ENCODE peak calls at places on chromosomes 13 and 19, in nine cellular contexts. U is neural progenitor cell; K is body of pancreas; F is neuronal stem cell; B is pancreas; C is thoracic aorta; I is CD4-positive, alpha-beta T cell; N is psoas muscle; A is A549. D is an unnamed sample.

GRCh38 chr13:34990399-34991224 is 48.5 kb downstream of the NBEA start:
- DNase-seq in U (no peak), K (no peak), F (no peak), B (no peak), C (no peak), I (no peak), N (no peak), A (peak; percentile 3), D (no peak)

GRCh38 chr13:110126391-110126961 is 180.5 kb downstream of the COL4A1 start:
- DNase-seq in U (peak; percentile 92), K (no peak), F (peak; percentile 84), B (no peak), C (no peak), I (no peak), N (peak; percentile 70), A (peak; percentile 76), D (peak; percentile 85)

GRCh38 chr19:28961772-28962500 is 251.0 kb downstream of the UQCRFS1 start:
- DNase-seq in U (no peak), K (no peak), F (no peak), B (no peak), C (no peak), I (no peak), N (no peak), A (no peak), D (no peak)

GRCh38 chr19:17889609-17890214 is 18.0 kb downstream of the SLC5A5 start:
- DNase-seq in U (peak; percentile 87), K (peak; percentile 34), F (peak; percentile 67), B (no peak), C (no peak), I (no peak), N (no peak), A (no peak), D (no peak)

GRCh38 chr19:7264858-7265257 is 29.4 kb downstream of the INSR start:
- DNase-seq in U (no peak), K (no peak), F (no peak), B (peak; percentile 1), C (no peak), I (no peak), N (no peak), A (no peak), D (no peak)

GRCh38 chr19:6802336-6803035 is 30.0 kb downstream of the VAV1 start:
- DNase-seq in U (peak; percentile 7), K (peak; percentile 16), F (no peak), B (no peak), C (no peak), I (peak; percentile 60), N (peak; percentile 27), A (peak; percentile 79), D (no peak)

GRCh38 chr13:108176685-108177274 is 38.6 kb downstream of the LIG4 start:
- DNase-seq in U (peak; percentile 33), K (peak; percentile 21), F (no peak), B (peak; percentile 34), C (no peak), I (peak; percentile 62), N (no peak), A (peak; percentile 25), D (no peak)

GRCh38 chr19:49492573-49493411 is 3.4 kb upstream of the RPS11 start:
- DNase-seq in U (peak; percentile 1), K (no peak), F (no peak), B (no peak), C (no peak), I (no peak), N (no peak), A (peak; percentile 83), D (no peak)

GRCh38 chr13:55341891-55342290 is 1798.8 kb upstream of the PRR20A start:
- DNase-seq in U (no peak), K (no peak), F (no peak), B (no peak), C (no peak), I (no peak), N (no peak), A (no peak), D (no peak)

GRCh38 chr13:113443991-113444390 is 9.3 kb downstream of the ADPRHL1 start:
- DNase-seq in U (no peak), K (no peak), F (no peak), B (no peak), C (no peak), I (no peak), N (no peak), A (no peak), D (no peak)

GRCh38 chr13:111960152-111960772 is 106.7 kb upstream of the SOX1 start:
- DNase-seq in U (no peak), K (no peak), F (no peak), B (no peak), C (no peak), I (no peak), N (no peak), A (no peak), D (no peak)

GRCh38 chr13:113219311-113219940 is 10.0 kb downstream of the CUL4A start:
- DNase-seq in U (no peak), K (no peak), F (no peak), B (no peak), C (no peak), I (no peak), N (no peak), A (no peak), D (no peak)

GRCh38 chr19:55340144-55340783 is 588 bp downstream of the KMT5C start:
- DNase-seq in U (no peak), K (peak; percentile 38), F (no peak), B (peak; percentile 59), C (no peak), I (no peak), N (peak; percentile 34), A (peak; percentile 73), D (no peak)

GRCh38 chr13:32811297-32811800 is 204.9 kb upstream of the KL start:
- DNase-seq in U (peak; percentile 15), K (no peak), F (no peak), B (no peak), C (no peak), I (no peak), N (no peak), A (no peak), D (peak; percentile 55)

GRCh38 chr19:38836438-38837303 is 5.1 kb upstream of the ECH1 start:
- DNase-seq in U (no peak), K (no peak), F (no peak), B (peak; percentile 53), C (no peak), I (no peak), N (no peak), A (no peak), D (no peak)
- H3K27ac ChIP-seq in U (peak overlapping the region; percentile 4), K (peak overlapping the region; percentile 48), F (no peak overlapping the region), B (no peak overlapping the region), C (peak overlapping the region; percentile 62), I (no peak overlapping the region), N (peak overlapping the region; percentile 99), A (peak overlapping the region; percentile 39), D (peak overlapping the region; percentile 91)

GRCh38 chr19:3627351-3627723 is 747 bp upstream of the CACTIN start:
- DNase-seq in U (peak; percentile 12), K (no peak), F (no peak), B (no peak), C (no peak), I (no peak), N (no peak), A (no peak), D (no peak)

GRCh38 chr19:3623716-3624115 is 2.9 kb downstream of the CACTIN start:
- DNase-seq in U (no peak), K (no peak), F (no peak), B (peak; percentile 27), C (no peak), I (no peak), N (no peak), A (no peak), D (no peak)

GRCh38 chr19:3626473-3627350 is at the start of gene CACTIN:
- DNase-seq in U (peak; percentile 99), K (peak; percentile 99), F (peak; percentile 97), B (peak; percentile 99), C (peak; percentile 98), I (peak; percentile 98), N (peak; percentile 99), A (peak; percentile 97), D (peak; percentile 91)

GRCh38 chr19:3622224-3622623 is 4.4 kb downstream of the CACTIN start:
- DNase-seq in U (no peak), K (no peak), F (no peak), B (no peak), C (no peak), I (no peak), N (no peak), A (no peak), D (no peak)

DNA sequence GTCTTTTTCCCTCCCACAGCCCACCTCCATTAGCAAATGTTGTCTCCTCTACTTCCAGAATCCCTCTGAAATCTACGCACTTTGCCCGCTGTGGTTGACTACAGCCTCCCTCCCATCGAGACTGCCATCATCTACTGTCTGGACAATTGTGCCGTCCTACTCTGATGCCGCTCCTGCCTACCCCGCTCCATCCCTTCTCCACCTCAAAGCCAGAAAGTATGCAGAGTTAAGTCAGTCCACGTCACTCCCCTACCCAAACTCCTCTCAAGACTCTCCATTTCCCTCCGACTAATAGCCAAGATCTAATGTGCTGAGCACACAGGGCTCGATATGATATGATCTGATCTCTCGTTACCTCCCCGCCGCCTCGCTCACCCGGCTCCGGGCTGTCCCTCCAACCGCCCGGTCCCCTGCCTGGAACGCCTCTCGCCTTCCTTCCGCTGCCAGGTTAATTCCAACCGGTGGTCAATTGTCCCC is 556 bp downstream of the CACTIN start:
- DNase-seq in U (peak; percentile 9), K (no peak), F (no peak), B (no peak), C (no peak), I (no peak), N (no peak), A (no peak), D (no peak)
- H3K27ac ChIP-seq in U (peak overlapping the region; percentile 95), K (peak overlapping the region; percentile 94), F (no peak overlapping the region), B (peak overlapping the region; percentile 98), C (peak overlapping the region; percentile 84), I (peak overlapping the region; percentile 83), N (peak overlapping the region; percentile 96), A (peak overlapping the region; percentile 88), D (peak overlapping the region; percentile 88)

DNA sequence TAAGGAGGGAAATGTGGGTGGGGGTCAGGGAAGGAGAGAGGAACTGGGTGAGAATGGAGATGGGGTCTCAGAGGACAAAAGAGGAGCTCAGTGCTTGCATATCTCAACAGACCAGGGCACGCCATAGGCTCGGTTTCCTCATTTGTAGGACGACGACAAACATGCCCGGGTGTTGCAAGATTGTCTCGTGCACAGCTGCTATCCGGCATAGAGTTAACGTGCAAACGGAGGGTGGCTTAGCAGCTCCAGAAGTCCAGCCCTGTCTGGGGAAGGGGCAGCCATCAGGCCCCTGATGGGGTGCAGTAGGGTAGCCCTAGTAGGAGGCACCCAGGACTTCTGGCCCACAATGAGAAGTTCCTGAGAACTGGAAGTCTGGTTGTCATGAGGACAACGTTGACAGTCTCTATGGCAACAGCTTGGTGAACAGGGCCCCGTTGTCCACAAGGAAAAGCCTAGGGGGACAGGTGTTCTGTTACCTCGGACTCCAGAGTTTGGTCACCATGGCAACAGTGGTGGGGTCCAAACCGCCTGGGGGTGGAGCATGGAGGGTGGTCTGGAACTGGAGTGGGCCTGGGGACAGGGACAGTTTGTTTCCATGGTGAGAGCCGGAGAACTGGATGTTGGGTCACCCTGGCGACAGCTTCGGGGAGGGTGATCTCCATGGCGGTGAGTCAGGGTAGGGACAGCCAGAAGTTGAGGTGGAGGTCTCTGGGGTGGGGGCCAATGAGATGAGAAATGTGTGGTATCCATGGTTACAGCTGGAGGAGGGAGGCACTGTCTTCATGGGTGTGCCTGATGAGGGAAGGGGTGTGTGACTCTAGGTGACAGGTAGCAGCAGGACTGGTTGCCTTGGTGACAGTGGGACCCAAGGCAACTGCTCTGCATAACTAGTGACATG is 16.8 kb downstream of the TM6SF2 start:
- DNase-seq in U (peak; percentile 32), K (no peak), F (no peak), B (no peak), C (no peak), I (no peak), N (no peak), A (peak; percentile 40), D (no peak)
- H3K27ac ChIP-seq in U (no peak overlapping the region), K (no peak overlapping the region), F (no peak overlapping the region), B (no peak overlapping the region), C (no peak overlapping the region), I (no peak overlapping the region), N (no peak overlapping the region), A (no peak overlapping the region), D (no peak overlapping the region)

GRCh38 chr13:46278474-46278873 is 66.7 kb downstream of the LRRC63 start:
- DNase-seq in U (peak; percentile 6), K (no peak), F (no peak), B (no peak), C (no peak), I (no peak), N (no peak), A (no peak), D (no peak)
- H3K27ac ChIP-seq in U (no peak overlapping the region), K (no peak overlapping the region), F (no peak overlapping the region), B (no peak overlapping the region), C (no peak overlapping the region), I (no peak overlapping the region), N (no peak overlapping the region), A (no peak overlapping the region), D (no peak overlapping the region)